ENCODE peak calls at places on chromosomes 4 and X, in four cellular contexts. U is substantia nigra, W is nucleus accumbens, A is COR-L47. H is an unnamed sample.

GRCh38 chr4:156970501-156971167 is 965 bp downstream of the PDGFC start:
- DNase-seq in U (peak), W (peak), A (peak), H (peak)

GRCh38 chrX:66328950-66329596 is 165.0 kb downstream of the HEPH start:
- DNase-seq in W (no peak), U (no peak), A (no peak), H (no peak)

GRCh38 chr4:187236491-187236890 is 512.8 kb upstream of the FAT1 start:
- DNase-seq in A (no peak), U (no peak), W (no peak), H (no peak)

GRCh38 chr4:79686976-79687375 is 278.9 kb upstream of the GK2 start:
- DNase-seq in U (no peak), A (no peak), W (no peak), H (no peak)

GRCh38 chrX:127708155-127708554 is 344.0 kb downstream of the ACTRT1 start:
- DNase-seq in U (no peak), W (no peak), A (no peak), H (no peak)

GRCh38 chr4:118964891-118965411 is 76.3 kb downstream of the SYNPO2 start:
- DNase-seq in U (no peak), W (no peak), A (no peak), H (no peak)

GRCh38 chrX:135295944-135296305 is 13.4 kb upstream of the ETDC start:
- DNase-seq in U (no peak), A (no peak), W (no peak), H (no peak)

GRCh38 chr4:25578431-25578830 is 77.2 kb upstream of the SLC34A2 start:
- DNase-seq in A (no peak), U (no peak), W (no peak), H (no peak)

GRCh38 chr4:102632236-102632635 is 128.5 kb downstream of the MANBA start:
- DNase-seq in W (no peak), A (no peak), U (no peak), H (no peak)

GRCh38 chrX:126815816-126816215 is 3.7 kb upstream of the PRR32 start:
- DNase-seq in U (no peak), A (no peak), W (no peak), H (no peak)

GRCh38 chrX:23902419-23902818 is 5.3 kb downstream of the APOO start:
- DNase-seq in U (no peak), A (peak), W (no peak), H (peak)

GRCh38 chr4:123835852-123836251 is 439.3 kb downstream of the SPRY1 start:
- DNase-seq in U (no peak), A (no peak), W (no peak), H (no peak)

GRCh38 chr4:76673361-76673760 is 224.6 kb downstream of the SOWAHB start:
- DNase-seq in W (no peak), A (no peak), U (no peak), H (no peak)

GRCh38 chr4:186651624-186652023 is 72.0 kb downstream of the FAT1 start:
- DNase-seq in A (peak), W (peak), U (peak), H (peak)

GRCh38 chr4:74284074-74284473 is 24.2 kb upstream of the EPGN start:
- DNase-seq in U (no peak), A (no peak), W (no peak), H (no peak)

GRCh38 chr4:56613101-56613862 is 67.8 kb downstream of the HOPX start:
- DNase-seq in A (no peak), U (no peak), W (no peak), H (no peak)

GRCh38 chr4:73620115-73620792 is at the start of gene RASSF6:
- DNase-seq in W (no peak), U (no peak), A (peak), H (peak)

GRCh38 chrX:23127586-23127985 is 127.8 kb downstream of the DDX53 start:
- DNase-seq in A (peak), W (no peak), U (no peak), H (peak)

GRCh38 chrX:16646366-16647168 is 3.4 kb upstream of the S100G start:
- DNase-seq in U (no peak), W (no peak), A (no peak), H (no peak)

H was measured in NCI-H1092 treated with DMSO at 0.1 percent for 48 hours.